ENCODE peak calls at places on chromosomes 6 and 20, in seven cellular contexts. D is choroid plexus epithelial cell; O is foreskin fibroblast; I is AML-193; Q is left ventricle myocardium inferior; S is activated CD4-positive, alpha-beta T cell treated with anti-CD3 and anti-CD28 coated beads for 36 hours; A is activated T-cell treated with anti-CD3 and anti-CD28 coated beads, Interleukin-2, amount 50 U/mL, for 4 hours. T is an unnamed sample.
A peak's percentile ranks its signal among the peaks of the same experiment; 100 is the strongest.

GRCh38 chr20:49306903-49307336 is 29.1 kb upstream of the ZNFX1 start:
- DNase-seq in D (no peak), O (no peak), I (no peak), Q (no peak), A (no peak), S (no peak), T (no peak)

GRCh38 chr20:58306421-58307261 is 2.9 kb upstream of the RAB22A start:
- DNase-seq in D (peak; percentile 70), A (peak; percentile 63), Q (no peak), O (peak; percentile 42), S (peak; percentile 79), I (peak; percentile 80), T (peak; percentile 69)

GRCh38 chr6:83472767-83473166 is 39.6 kb upstream of the PRSS35 start:
- DNase-seq in Q (no peak), S (no peak), I (no peak), O (no peak), D (no peak), A (no peak), T (no peak)

GRCh38 chr6:7697432-7697819 is 28.5 kb upstream of the BMP6 start:
- DNase-seq in I (no peak), D (peak; percentile 38), A (no peak), S (no peak), O (no peak), Q (no peak), T (no peak)

GRCh38 chr6:169961772-169962561 is 210.5 kb downstream of the ERMARD start:
- DNase-seq in I (no peak), A (no peak), D (peak; percentile 5), O (no peak), Q (peak; percentile 37), S (peak; percentile 51), T (no peak)

GRCh38 chr20:1711826-1712601 is 54.4 kb upstream of the SIRPG start:
- DNase-seq in S (no peak), I (no peak), Q (no peak), D (no peak), O (no peak), A (no peak), T (no peak)

GRCh38 chr6:40160826-40161225 is 226.6 kb upstream of the MOCS1 start:
- DNase-seq in S (no peak), Q (no peak), D (peak; percentile 1), I (no peak), A (no peak), O (peak; percentile 1), T (no peak)

GRCh38 chr6:74645108-74645849 is 560.6 kb downstream of the COL12A1 start:
- DNase-seq in A (no peak), S (no peak), Q (no peak), O (no peak), D (no peak), I (no peak), T (no peak)

GRCh38 chr6:167565884-167566491 is 241.1 kb downstream of the TTLL2 start:
- DNase-seq in D (no peak), I (no peak), Q (peak; percentile 54), S (no peak), A (no peak), O (no peak), T (no peak)

GRCh38 chr6:35707714-35708407 is 19.1 kb upstream of the FKBP5 start:
- DNase-seq in I (no peak), O (no peak), D (no peak), Q (no peak), A (no peak), S (no peak), T (no peak)

GRCh38 chr20:11124849-11125505 is 451.2 kb upstream of the JAG1 start:
- DNase-seq in Q (no peak), I (peak; percentile 1), S (no peak), O (peak; percentile 74), D (no peak), A (no peak), T (peak; percentile 3)